ENCODE peak calls at places on chromosomes 16 and 17, in nine cellular contexts. N, U, R, E, Y, P, A, G and C are unnamed samples.

GRCh38 chr16:70770291-70770967 is 30.5 kb downstream of the VAC14 start:
- DNase-seq in R (no peak), A (no peak), Y (no peak), U (no peak), G (no peak), E (no peak), P (no peak), N (no peak), C (no peak)

GRCh38 chr17:78034429-78035091 is 76.1 kb downstream of the TNRC6C start:
- DNase-seq in E (no peak), U (no peak), Y (peak), A (no peak), P (peak), G (peak), N (no peak), R (peak), C (no peak)

GRCh38 chr17:68509151-68510057 is 2.8 kb upstream of the PRKAR1A start:
- DNase-seq in Y (no peak), P (no peak), R (no peak), N (peak), U (no peak), E (no peak), A (peak), G (no peak), C (no peak)

GRCh38 chr17:36527851-36528250 is 6.8 kb downstream of the MYO19 start:
- DNase-seq in G (no peak), U (no peak), N (no peak), E (no peak), Y (no peak), P (no peak), R (no peak), A (no peak), C (no peak)

GRCh38 chr17:69388791-69389442 is 25.6 kb upstream of the MAP2K6 start:
- DNase-seq in P (no peak), G (no peak), Y (no peak), R (no peak), U (no peak), E (no peak), N (no peak), A (no peak), C (no peak)

GRCh38 chr17:4771519-4772234 is at the start of gene TM4SF5:
- DNase-seq in A (peak), R (no peak), Y (peak), G (no peak), P (no peak), N (no peak), U (no peak), E (no peak), C (no peak)

GRCh38 chr16:19744670-19745069 is 26.6 kb downstream of the IQCK start:
- DNase-seq in E (no peak), A (no peak), P (no peak), U (no peak), N (no peak), Y (no peak), G (no peak), R (no peak), C (no peak)

GRCh38 chr16:22815863-22816262 is 1.9 kb downstream of the HS3ST2 start:
- DNase-seq in Y (peak), P (no peak), A (no peak), N (no peak), E (no peak), G (no peak), U (no peak), R (no peak), C (no peak)

GRCh38 chr17:3906881-3907280 is 9.4 kb downstream of the P2RX1 start:
- DNase-seq in R (no peak), E (no peak), U (no peak), P (no peak), N (no peak), A (no peak), G (no peak), Y (no peak), C (no peak)

GRCh38 chr17:43010667-43011308 is 4.2 kb downstream of the IFI35 start:
- DNase-seq in P (no peak), N (no peak), R (no peak), U (no peak), G (no peak), Y (peak), E (no peak), A (peak), C (no peak)

GRCh38 chr17:68326681-68327080 is 35.4 kb downstream of the ARSG start:
- DNase-seq in N (no peak), U (no peak), A (no peak), E (no peak), G (no peak), Y (peak), R (peak), P (no peak), C (no peak)

GRCh38 chr16:3349175-3349574 is 6.5 kb upstream of the OR2C1 start:
- DNase-seq in A (no peak), E (no peak), Y (no peak), R (no peak), N (no peak), U (no peak), G (no peak), P (no peak), C (no peak)

GRCh38 chr16:26951950-26952349 is 114.8 kb upstream of the C16orf82 start:
- DNase-seq in U (no peak), R (peak), N (no peak), A (no peak), G (no peak), Y (no peak), P (no peak), E (no peak), C (no peak)

GRCh38 chr16:68972008-68972407 is 128.7 kb downstream of the TANGO6 start:
- DNase-seq in P (no peak), G (no peak), U (no peak), A (no peak), R (no peak), N (no peak), E (no peak), Y (no peak), C (no peak)

GRCh38 chr17:80785477-80786178 is 206.0 kb upstream of the CHMP6 start:
- DNase-seq in R (no peak), A (no peak), Y (no peak), P (no peak), N (no peak), U (peak), G (no peak), E (no peak), C (no peak)

GRCh38 chr16:2586241-2586640 is 48.4 kb downstream of the PDPK1 start:
- DNase-seq in P (no peak), U (no peak), R (no peak), E (no peak), G (no peak), Y (no peak), A (no peak), N (no peak), C (no peak)

GRCh38 chr17:33990943-33991706 is 264.0 kb upstream of the CCL2 start:
- DNase-seq in P (no peak), N (no peak), G (no peak), U (no peak), Y (no peak), E (no peak), A (no peak), R (no peak), C (no peak)

GRCh38 chr16:31333686-31334649 is 21.0 kb upstream of the ITGAX start:
- DNase-seq in N (no peak), R (peak), G (no peak), E (no peak), P (no peak), A (no peak), U (no peak), Y (peak), C (no peak)

GRCh38 chr17:67841992-67842391 is 16.7 kb downstream of the BPTF start:
- DNase-seq in A (no peak), U (no peak), P (no peak), G (no peak), R (no peak), N (no peak), E (no peak), Y (no peak), C (no peak)

GRCh38 chr17:40425741-40426140 is 8.0 kb upstream of the TOP2A start:
- DNase-seq in R (no peak), E (no peak), P (no peak), N (no peak), Y (no peak), U (peak), G (no peak), A (no peak), C (no peak)

GRCh38 chr16:31568577-31569359 is 41.1 kb downstream of the AHSP start:
- DNase-seq in Y (no peak), U (no peak), A (peak), P (no peak), R (no peak), N (peak), E (no peak), G (no peak), C (no peak)

GRCh38 chr17:17001874-17002520 is 30.1 kb upstream of the TNFRSF13B start:
- DNase-seq in N (peak), A (peak), G (peak), P (no peak), E (peak), U (peak), Y (peak), R (peak), C (no peak)

GRCh38 chr17:62714016-62714777 is 86.7 kb downstream of the MRC2 start:
- DNase-seq in E (no peak), Y (no peak), G (no peak), A (no peak), R (peak), P (no peak), N (no peak), U (peak), C (no peak)

DNA sequence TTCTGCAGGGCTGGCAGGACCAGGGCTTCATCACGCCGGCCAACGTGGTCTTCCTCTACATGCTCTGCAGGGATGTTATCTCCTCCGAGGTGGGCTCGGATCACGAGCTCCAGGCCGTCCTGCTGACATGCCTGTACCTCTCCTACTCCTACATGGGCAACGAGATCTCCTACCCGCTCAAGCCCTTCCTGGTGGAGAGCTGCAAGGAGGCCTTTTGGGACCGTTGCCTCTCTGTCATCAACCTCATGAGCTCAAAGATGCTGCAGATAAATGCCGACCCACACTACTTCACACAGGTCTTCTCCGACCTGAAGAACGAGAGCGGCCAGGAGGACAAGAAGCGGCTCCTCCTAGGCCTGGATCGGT is 1.4 kb downstream of the CDK5R1 start:
- DNase-seq in Y (no peak), U (no peak), R (no peak), N (no peak), P (no peak), A (no peak), E (no peak), G (no peak), C (no peak)
- H3K4me3 ChIP-seq in Y (no peak), U (peak), R (no peak), N (no peak), P (no peak), A (no peak), E (no peak), G (no peak), C (peak)

DNA sequence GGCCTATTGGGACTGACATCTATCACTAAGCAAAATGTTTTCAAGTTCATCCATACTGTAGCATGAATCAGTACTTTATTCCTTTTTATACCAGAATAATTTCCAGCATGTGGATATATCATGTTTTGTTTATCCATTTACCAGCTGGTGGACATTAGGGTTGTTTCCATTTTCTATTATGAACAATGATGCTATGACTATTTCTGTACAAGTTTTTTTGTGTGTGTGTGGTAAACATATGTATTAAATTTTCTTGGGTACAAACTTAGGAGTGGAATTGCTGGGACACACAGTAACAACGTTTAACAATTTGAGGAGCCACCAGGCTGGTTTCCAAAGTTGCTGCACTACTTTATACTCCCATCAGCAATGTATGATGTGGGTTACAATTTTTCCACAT is 91.0 kb downstream of the USP32 start:
- DNase-seq in N (no peak), P (no peak), U (no peak), A (no peak), R (peak), G (no peak), E (no peak), Y (no peak), C (no peak)
- H3K4me3 ChIP-seq in N (no peak), P (no peak), U (no peak), A (no peak), R (no peak), G (no peak), E (no peak), Y (no peak), C (no peak)

GRCh38 chr17:733743-734142 is 1.3 kb downstream of the TLCD3A start:
- DNase-seq in R (no peak), A (no peak), N (no peak), G (no peak), U (no peak), Y (no peak), P (no peak), E (no peak), C (no peak)
- H3K4me3 ChIP-seq in R (peak), A (no peak), N (no peak), G (peak), U (peak), Y (peak), P (peak), E (peak), C (peak)

DNA sequence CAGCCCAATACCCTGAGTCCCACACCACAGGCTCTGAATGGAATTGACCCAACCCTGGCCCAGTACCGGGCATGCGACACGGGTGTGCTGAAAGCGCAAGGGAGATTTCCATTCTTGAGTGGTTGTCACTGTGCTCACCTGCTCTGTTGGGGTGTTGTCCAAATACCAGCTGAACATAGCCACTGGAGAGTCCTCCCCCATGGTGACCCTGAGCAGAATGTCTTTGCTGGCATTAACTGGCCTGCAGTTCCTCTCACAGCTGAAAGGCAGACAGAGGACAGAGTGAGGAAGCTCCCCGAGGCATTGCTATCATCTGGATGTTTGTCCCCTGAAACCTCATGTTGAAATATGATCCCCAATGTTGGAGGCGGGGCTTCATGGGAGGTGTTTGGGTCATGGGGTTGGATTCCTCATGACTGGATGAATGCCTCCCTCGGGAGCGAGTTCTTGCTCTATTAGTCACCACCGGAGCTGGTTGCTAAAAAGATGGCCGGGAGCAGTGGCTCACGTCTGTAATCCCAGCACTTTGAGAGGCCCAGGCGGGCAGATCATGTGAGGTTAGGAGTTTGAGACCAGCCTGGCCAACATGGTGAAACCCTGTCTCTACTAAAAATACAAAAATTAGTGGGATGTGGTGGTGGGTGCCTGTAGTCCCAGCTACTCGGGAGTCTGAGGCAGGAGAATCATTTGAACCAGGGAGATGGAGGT is 57.3 kb upstream of the BCO1 start:
- DNase-seq in R (peak), E (peak), G (peak), Y (peak), A (peak), P (peak), U (peak), N (peak), C (peak)
- H3K4me3 ChIP-seq in R (no peak), E (peak), G (no peak), Y (no peak), A (no peak), P (no peak), U (no peak), N (peak), C (no peak)